ENCODE peak calls at places on chromosomes 11 and 22, in seven cellular contexts. M is H1, P is endothelial cell of umbilical vein, E is GM12878, C is HCT116, T is HepG2, Y is K562. N is an unnamed sample.

GRCh38 chr11:101863361-101863760 is 51.4 kb upstream of the CEP126 start:
- DNase-seq in T (no peak), E (no peak), M (no peak), Y (no peak), P (peak), C (no peak), N (no peak)

GRCh38 chr11:78851883-78852586 is 277.4 kb upstream of the NARS2 start:
- DNase-seq in E (no peak), C (no peak), M (no peak), P (no peak), Y (no peak), T (no peak), N (no peak)

GRCh38 chr22:37176464-37177061 is 11.5 kb downstream of the C1QTNF6 start:
- DNase-seq in M (no peak), P (peak), T (no peak), E (no peak), C (no peak), Y (peak), N (no peak)

GRCh38 chr11:19676508-19677379 is 35.9 kb upstream of the NAV2 start:
- DNase-seq in C (no peak), E (no peak), P (peak), T (no peak), M (no peak), Y (no peak), N (peak)

GRCh38 chr11:102287963-102288744 is 29.1 kb upstream of the BIRC3 start:
- DNase-seq in P (peak), E (peak), M (no peak), Y (peak), C (peak), T (peak), N (peak)

GRCh38 chr22:48357961-48358360 is 1469.7 kb downstream of the BRD1 start:
- DNase-seq in Y (no peak), E (no peak), T (no peak), P (no peak), C (no peak), M (no peak), N (no peak)

GRCh38 chr11:108662700-108663099 is 2.2 kb upstream of the DDX10 start:
- DNase-seq in M (no peak), E (no peak), C (no peak), Y (no peak), T (no peak), P (no peak), N (no peak)

GRCh38 chr11:132134322-132134721 is 763.9 kb downstream of the NTM start:
- DNase-seq in P (no peak), M (no peak), Y (no peak), E (no peak), T (no peak), C (no peak), N (no peak)

GRCh38 chr11:120392299-120392698 is 56.1 kb downstream of the ARHGEF12 start:
- DNase-seq in E (no peak), P (no peak), M (no peak), Y (no peak), C (no peak), T (no peak), N (no peak)

GRCh38 chr22:49573109-49573765 is 254.4 kb downstream of the BRD1 start:
- DNase-seq in Y (no peak), P (no peak), E (no peak), T (no peak), M (no peak), C (no peak), N (no peak)

GRCh38 chr22:21047730-21048129 is 2.0 kb downstream of the LRRC74B start:
- DNase-seq in M (no peak), P (no peak), E (no peak), Y (no peak), T (no peak), C (no peak), N (no peak)

GRCh38 chr11:134074766-134075165 is 5.9 kb downstream of the JAM3 start:
- DNase-seq in T (no peak), P (no peak), E (no peak), C (no peak), M (no peak), Y (no peak), N (no peak)

GRCh38 chr11:134074346-134074745 is 5.5 kb downstream of the JAM3 start:
- DNase-seq in C (no peak), T (no peak), Y (no peak), M (no peak), P (peak), E (no peak), N (no peak)

DNA sequence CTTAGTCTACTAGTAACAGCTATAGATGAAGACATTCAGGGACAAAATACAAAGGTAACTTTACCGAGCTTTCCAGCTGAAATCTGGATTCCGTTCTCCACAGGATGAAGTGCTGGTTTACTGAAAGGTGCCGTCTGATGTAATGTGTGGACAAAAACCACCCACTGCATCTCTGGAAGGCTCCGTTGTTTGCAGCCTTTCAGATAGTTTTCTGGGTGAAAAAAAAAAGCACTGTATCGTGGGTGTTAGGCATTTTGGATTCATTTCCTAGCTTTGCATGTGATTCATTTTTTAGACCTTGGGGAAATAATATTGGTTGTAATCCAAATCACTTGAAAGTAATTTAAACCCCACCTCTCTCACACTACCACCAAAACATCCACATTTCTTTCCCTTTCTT is 10.4 kb downstream of the JAM3 start:
- DNase-seq in M (no peak), C (no peak), T (no peak), Y (no peak), P (no peak), E (no peak), N (no peak)
- H2AFZ ChIP-seq in M (no peak), C (no peak), T (no peak), Y (no peak), P (no peak), E (no peak), N (no peak)

GRCh38 chr11:1360181-1360834 is 29.4 kb upstream of the BRSK2 start:
- DNase-seq in T (no peak), Y (no peak), M (no peak), P (no peak), C (no peak), E (no peak), N (no peak)

GRCh38 chr11:1358286-1358685 is 31.4 kb upstream of the BRSK2 start:
- DNase-seq in C (no peak), Y (no peak), T (no peak), P (no peak), E (no peak), M (no peak), N (no peak)

GRCh38 chr11:1359556-1359955 is 30.2 kb upstream of the BRSK2 start:
- DNase-seq in M (no peak), C (no peak), T (no peak), P (no peak), Y (no peak), E (no peak), N (no peak)

GRCh38 chr11:1360835-1361357 is 28.8 kb upstream of the BRSK2 start:
- DNase-seq in C (no peak), Y (no peak), T (no peak), M (no peak), P (no peak), E (no peak), N (no peak)

GRCh38 chr11:1361882-1362281 is 27.9 kb upstream of the BRSK2 start:
- DNase-seq in T (no peak), Y (no peak), C (no peak), P (no peak), M (no peak), E (no peak), N (no peak)
- TF ChIP-seq POLR2AphosphoS5 in T (no peak), Y (no peak), C (no peak), P (no peak), M (no peak), E (no peak), N (no peak)

DNA sequence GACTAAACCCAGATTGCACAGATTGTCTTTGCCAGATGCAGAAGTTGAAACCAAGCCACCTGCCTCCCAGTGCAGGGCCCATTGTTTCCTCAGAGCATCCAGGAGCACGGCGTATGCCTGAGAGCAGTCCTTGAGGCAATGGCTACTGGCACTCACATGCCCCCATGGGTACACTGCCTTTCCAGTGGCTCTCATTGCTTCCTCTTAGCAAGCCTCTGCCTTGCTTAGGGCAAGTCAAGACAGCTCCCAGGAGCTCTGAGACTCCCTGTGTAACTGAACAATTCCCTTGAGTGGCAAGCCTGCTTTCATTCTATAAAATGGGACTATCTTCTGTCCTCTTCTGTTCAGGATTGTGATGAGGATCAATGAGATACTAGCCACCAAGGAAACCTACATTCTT is 4.1 kb downstream of the SYTL2 start:
- DNase-seq in T (no peak), P (no peak), C (no peak), Y (no peak), M (no peak), E (no peak), N (no peak)
- H3K4me2 ChIP-seq in T (no peak), P (no peak), C (no peak), Y (no peak), M (no peak), E (no peak), N (no peak)

GRCh38 chr11:2885676-2886081 is at the start of gene CDKN1C:
- DNase-seq in C (peak), E (no peak), P (peak), T (no peak), Y (peak), M (peak), N (peak)
- H2AFZ ChIP-seq in C (no peak), E (peak), P (peak), T (no peak), Y (peak), M (no peak), N (peak)

GRCh38 chr11:1309498-1310314 is at the start of gene TOLLIP:
- DNase-seq in E (peak), M (peak), Y (peak), C (peak), P (peak), T (peak), N (peak)
- TF ChIP-seq POLR2AphosphoS5 in E (peak), M (peak), Y (peak), C (peak), P (peak), T (peak), N (peak)

DNA sequence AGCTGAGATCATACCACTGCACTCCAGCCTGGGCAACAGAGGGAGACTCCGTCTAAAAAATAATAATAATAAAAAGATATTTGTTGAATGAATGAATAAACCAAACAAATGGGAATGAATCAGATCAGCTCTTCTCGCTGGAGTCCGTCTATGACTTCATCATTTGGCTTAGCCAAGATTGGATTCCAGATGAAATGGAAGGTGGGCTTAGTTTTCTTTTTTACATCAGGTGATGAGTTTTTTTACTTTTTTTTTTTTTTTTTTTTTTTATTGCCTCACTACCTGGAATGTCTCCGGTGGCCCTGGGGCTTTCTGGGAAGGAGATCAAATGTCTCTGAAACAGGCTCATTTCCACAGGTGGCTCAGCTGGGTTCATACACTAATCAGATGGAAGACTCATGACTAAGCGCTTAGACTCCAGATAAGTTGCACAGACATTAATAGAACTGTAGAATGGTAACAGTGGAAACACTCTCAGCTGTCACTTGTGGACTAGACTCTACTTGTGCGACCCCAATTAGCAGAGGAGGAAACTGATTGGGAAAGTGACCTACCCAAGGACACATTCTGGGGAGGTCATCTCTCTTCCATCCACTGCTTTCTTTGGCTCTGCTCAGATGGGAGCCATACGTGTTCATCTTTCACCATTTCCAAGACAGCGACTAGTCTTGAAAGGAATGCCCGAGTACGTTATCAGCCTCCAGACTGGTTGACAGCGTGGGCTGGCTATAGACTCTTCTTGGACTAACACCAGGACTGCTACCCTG is 20.5 kb upstream of the RBFOX2 start:
- DNase-seq in T (no peak), C (no peak), E (no peak), Y (no peak), M (no peak), P (no peak), N (no peak)
- H3K4me2 ChIP-seq in T (no peak), C (peak), E (no peak), Y (peak), M (no peak), P (no peak), N (no peak)

DNA sequence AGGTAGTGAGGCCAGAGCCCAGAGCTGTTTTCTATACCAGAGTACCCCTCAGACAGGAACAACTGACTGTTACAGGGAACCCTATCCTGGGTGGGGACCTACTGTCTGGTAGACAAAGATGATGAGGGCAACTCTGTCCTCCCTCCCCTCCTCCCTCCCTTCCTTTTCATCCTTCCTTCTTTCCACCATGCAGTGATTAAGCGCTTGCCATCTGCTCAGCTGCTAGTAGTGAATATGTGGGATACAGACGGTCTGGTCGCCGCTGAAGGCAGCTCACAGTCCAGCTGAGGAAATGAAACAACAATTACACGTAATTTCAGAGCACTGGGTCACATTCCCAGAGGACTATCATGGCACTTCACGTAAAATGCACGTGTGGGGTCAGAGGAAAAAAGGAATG is 597.1 kb downstream of the BUD13 start:
- DNase-seq in E (no peak), M (no peak), P (no peak), C (no peak), Y (no peak), T (no peak), N (no peak)
- H2AFZ ChIP-seq in E (no peak), M (no peak), P (no peak), C (no peak), Y (no peak), T (no peak), N (no peak)

GRCh38 chr11:115112779-115113178 is 391.4 kb downstream of the CADM1 start:
- DNase-seq in C (no peak), M (no peak), Y (no peak), P (no peak), T (no peak), E (no peak), N (no peak)
- TF ChIP-seq POLR2AphosphoS5 in C (no peak), M (no peak), Y (no peak), P (no peak), T (no peak), E (no peak), N (no peak)

N was measured in GM23338.